ENCODE peak calls at places on chromosomes 11 and 22, in ten cellular contexts. J, N, M, Z, Q, Y, V, G, E and L are unnamed samples.

GRCh38 chr11:19380375-19380774 is 139.6 kb upstream of the E2F8 start:
- DNase-seq in J (no peak), N (peak; percentile 85), M (peak; percentile 85), Z (peak; percentile 52), Q (no peak), Y (no peak), V (peak; percentile 98), G (no peak), E (no peak), L (no peak)

GRCh38 chr11:75812542-75813040 is 2.4 kb upstream of the UVRAG start:
- DNase-seq in J (no peak), N (no peak), M (no peak), Z (no peak), Q (no peak), Y (no peak), V (peak; percentile 25), G (no peak), E (no peak), L (no peak)

GRCh38 chr22:26589367-26589844 is 526 bp downstream of the TPST2 start:
- DNase-seq in J (peak; percentile 60), N (no peak), M (peak; percentile 34), Z (no peak), Q (no peak), Y (peak; percentile 59), V (peak; percentile 23), G (peak; percentile 69), E (peak; percentile 30), L (no peak)

GRCh38 chr22:25942989-25943411 is 201.0 kb downstream of the MYO18B start:
- DNase-seq in J (no peak), N (no peak), M (no peak), Z (no peak), Q (no peak), Y (no peak), V (no peak), G (no peak), E (no peak), L (no peak)

GRCh38 chr11:116581349-116581748 is 191.4 kb downstream of the BUD13 start:
- DNase-seq in J (no peak), N (no peak), M (no peak), Z (no peak), Q (no peak), Y (no peak), V (no peak), G (no peak), E (no peak), L (no peak)

GRCh38 chr11:695332-695605 is 247 bp upstream of the DEAF1 start:
- DNase-seq in J (no peak), N (no peak), M (no peak), Z (no peak), Q (no peak), Y (no peak), V (no peak), G (no peak), E (no peak), L (no peak)

GRCh38 chr11:67267188-67268035 is 1.1 kb downstream of the GRK2 start:
- DNase-seq in J (peak; percentile 53), N (no peak), M (no peak), Z (peak; percentile 39), Q (peak; percentile 34), Y (peak; percentile 63), V (no peak), G (peak; percentile 82), E (peak; percentile 89), L (no peak)

GRCh38 chr11:47001666-47002285 is 65.2 kb downstream of the CSTPP1 start:
- DNase-seq in J (no peak), N (no peak), M (peak; percentile 38), Z (no peak), Q (no peak), Y (no peak), V (no peak), G (no peak), E (no peak), L (no peak)

GRCh38 chr11:3223932-3224729 is 5.5 kb upstream of the MRGPRG start:
- DNase-seq in J (no peak), N (no peak), M (no peak), Z (no peak), Q (no peak), Y (no peak), V (no peak), G (peak; percentile 22), E (peak; percentile 2), L (peak; percentile 80)

GRCh38 chr11:796565-797299 is 1.3 kb downstream of the SLC25A22 start:
- DNase-seq in J (no peak), N (no peak), M (no peak), Z (no peak), Q (no peak), Y (no peak), V (no peak), G (peak; percentile 82), E (no peak), L (no peak)

GRCh38 chr22:48886604-48887393 is 940.9 kb downstream of the BRD1 start:
- DNase-seq in J (no peak), N (no peak), M (no peak), Z (no peak), Q (no peak), Y (no peak), V (no peak), G (peak; percentile 23), E (no peak), L (peak; percentile 79)

GRCh38 chr11:1696608-1697570 is at the start of gene KRTAP5-6:
- DNase-seq in J (no peak), N (no peak), M (no peak), Z (no peak), Q (no peak), Y (no peak), V (no peak), G (no peak), E (peak; percentile 10), L (no peak)

GRCh38 chr11:130413383-130414106 is 14.9 kb downstream of the ADAMTS8 start:
- DNase-seq in J (no peak), N (peak; percentile 91), M (peak; percentile 91), Z (no peak), Q (no peak), Y (no peak), V (peak; percentile 91), G (no peak), E (no peak), L (no peak)

GRCh38 chr11:60711316-60711715 is 11.9 kb downstream of the MS4A8 start:
- DNase-seq in J (no peak), N (no peak), M (no peak), Z (no peak), Q (no peak), Y (no peak), V (no peak), G (no peak), E (no peak), L (no peak)

GRCh38 chr11:46489668-46490560 is 98.3 kb upstream of the CHRM4 start:
- DNase-seq in J (peak; percentile 33), N (peak; percentile 59), M (peak; percentile 43), Z (peak; percentile 23), Q (no peak), Y (peak; percentile 54), V (peak; percentile 65), G (no peak), E (no peak), L (no peak)

GRCh38 chr11:45858751-45859398 is 11.6 kb downstream of the CRY2 start:
- DNase-seq in J (no peak), N (no peak), M (no peak), Z (no peak), Q (no peak), Y (no peak), V (no peak), G (no peak), E (no peak), L (no peak)

GRCh38 chr11:28009383-28009782 is 98.6 kb downstream of the KIF18A start:
- DNase-seq in J (no peak), N (peak; percentile 83), M (peak; percentile 74), Z (no peak), Q (no peak), Y (no peak), V (peak; percentile 79), G (no peak), E (no peak), L (no peak)

GRCh38 chr22:20606041-20606783 is 98.8 kb downstream of the MED15 start:
- DNase-seq in J (peak; percentile 74), N (peak; percentile 59), M (peak; percentile 48), Z (peak; percentile 79), Q (peak; percentile 55), Y (peak; percentile 84), V (peak; percentile 77), G (peak; percentile 94), E (peak; percentile 44), L (no peak)
- TF ChIP-seq CTCF in J (peak; percentile 72), N (peak; percentile 71), M (peak; percentile 69), Z (peak; percentile 73), Q (peak; percentile 71), Y (peak; percentile 90), V (peak; percentile 91), G (peak; percentile 71), E (peak; percentile 68), L (peak; percentile 69)

GRCh38 chr22:22408731-22409696 is 99.5 kb downstream of the ZNF280B start:
- DNase-seq in J (peak; percentile 62), N (peak; percentile 16), M (peak; percentile 13), Z (no peak), Q (no peak), Y (peak; percentile 26), V (peak; percentile 48), G (no peak), E (peak; percentile 71), L (peak; percentile 80)
- TF ChIP-seq CTCF in J (no peak), N (peak; percentile 54), M (peak; percentile 49), Z (peak; percentile 35), Q (no peak), Y (peak; percentile 39), V (peak; percentile 54), G (peak; percentile 17), E (peak; percentile 36), L (peak; percentile 50)

GRCh38 chr11:64317961-64318693 is at the start of gene PRDX5:
- DNase-seq in J (peak; percentile 98), N (peak; percentile 97), M (peak; percentile 96), Z (peak; percentile 99), Q (peak; percentile 90), Y (peak; percentile 93), V (peak; percentile 97), G (peak; percentile 99), E (peak; percentile 91), L (peak; percentile 98)
- TF ChIP-seq CTCF in J (peak; percentile 39), N (peak; percentile 9), M (peak; percentile 31), Z (peak; percentile 39), Q (no peak), Y (peak; percentile 24), V (peak; percentile 1), G (peak; percentile 9), E (peak; percentile 43), L (peak; percentile 45)

GRCh38 chr11:64804346-64805210 is 1.6 kb upstream of the MAP4K2 start:
- DNase-seq in J (no peak), N (no peak), M (no peak), Z (no peak), Q (no peak), Y (peak; percentile 28), V (no peak), G (peak; percentile 83), E (no peak), L (no peak)
- TF ChIP-seq CTCF in J (no peak), N (no peak), M (no peak), Z (no peak), Q (no peak), Y (no peak), V (no peak), G (no peak), E (no peak), L (no peak)

DNA sequence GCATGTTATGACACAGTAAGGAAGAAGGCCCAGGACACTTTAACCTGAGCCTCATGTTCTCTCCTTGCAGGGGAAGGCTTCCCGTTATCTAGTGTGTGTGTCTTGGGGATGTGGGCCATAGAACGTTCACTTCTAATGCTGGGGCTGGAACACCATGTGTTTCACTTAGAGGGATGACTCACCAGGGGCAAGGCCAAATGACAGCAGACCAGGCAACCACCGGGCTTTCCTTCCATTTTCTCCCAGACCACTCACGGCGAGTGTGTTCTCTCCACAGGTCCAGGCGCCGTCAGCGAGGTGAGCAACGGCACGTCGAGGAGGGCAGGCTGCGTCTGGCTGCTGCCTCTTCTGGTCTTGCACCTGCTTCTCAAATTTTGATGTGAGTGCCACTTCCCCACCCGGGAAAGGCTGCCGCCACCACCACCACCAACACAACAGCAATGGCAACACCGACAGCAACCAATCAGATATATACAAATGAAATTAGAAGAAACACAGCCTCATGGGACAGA is 964.4 kb downstream of the NTM start:
- DNase-seq in J (no peak), N (no peak), M (no peak), Z (no peak), Q (no peak), Y (no peak), V (no peak), G (no peak), E (no peak), L (no peak)
- TF ChIP-seq CTCF in J (no peak), N (no peak), M (no peak), Z (no peak), Q (no peak), Y (no peak), V (no peak), G (no peak), E (no peak), L (no peak)